ENCODE peak calls at places on chromosomes 4 and X, in seven cellular contexts. B, K, X, C, A, P and T are unnamed samples.

GRCh38 chrX:90617710-90618325 is 696.1 kb downstream of the TGIF2LX start:
- DNase-seq in B (no peak), A (no peak), P (no peak), C (no peak), X (no peak), K (no peak), T (no peak)

GRCh38 chrX:112053169-112053568 is 29.4 kb downstream of the TRPC5 start:
- DNase-seq in K (no peak), X (no peak), A (no peak), C (no peak), B (no peak), P (no peak), T (no peak)

GRCh38 chr4:185599844-185600243 is 64.5 kb upstream of the PDLIM3 start:
- DNase-seq in K (no peak), A (no peak), X (no peak), C (no peak), B (no peak), P (peak; percentile 81), T (no peak)

GRCh38 chr4:95545526-95545925 is 3.2 kb downstream of the UNC5C start:
- DNase-seq in C (no peak), K (no peak), A (no peak), B (no peak), X (no peak), P (no peak), T (no peak)

GRCh38 chr4:51895816-51896408 is 53.0 kb downstream of the DCUN1D4 start:
- DNase-seq in K (peak; percentile 2), B (peak; percentile 70), P (peak; percentile 70), A (peak; percentile 61), X (peak; percentile 19), C (peak; percentile 66), T (peak; percentile 86)

GRCh38 chr4:94304365-94304971 is 38.2 kb downstream of the HPGDS start:
- DNase-seq in A (peak; percentile 23), P (no peak), K (no peak), C (peak; percentile 24), B (peak; percentile 15), X (no peak), T (peak; percentile 39)

GRCh38 chr4:161799687-161800086 is 364.1 kb downstream of the FSTL5 start:
- DNase-seq in P (no peak), A (peak; percentile 58), X (no peak), C (no peak), K (no peak), B (no peak), T (no peak)

GRCh38 chr4:244471-244870 is 60.8 kb downstream of the ZNF732 start:
- DNase-seq in A (peak; percentile 2), B (peak; percentile 13), X (peak; percentile 31), P (no peak), C (peak; percentile 45), K (peak; percentile 8), T (peak; percentile 18)

GRCh38 chrX:103879339-103879738 is 47.3 kb upstream of the RAB9B start:
- DNase-seq in K (no peak), A (peak; percentile 62), C (peak; percentile 20), P (no peak), X (no peak), B (no peak), T (no peak)

GRCh38 chrX:71618303-71618721 is at the start of gene CXCR3:
- DNase-seq in P (no peak), K (peak; percentile 21), C (peak; percentile 71), X (peak; percentile 27), A (peak; percentile 44), B (peak; percentile 57), T (no peak)

GRCh38 chrX:119194631-119195030 is 41.5 kb upstream of the PGRMC1 start:
- DNase-seq in P (no peak), A (peak; percentile 13), B (no peak), X (no peak), K (no peak), C (peak; percentile 18), T (no peak)

GRCh38 chr4:24070117-24070516 is 180.3 kb upstream of the PPARGC1A start:
- DNase-seq in X (no peak), C (peak; percentile 72), B (no peak), P (no peak), K (no peak), A (peak; percentile 91), T (no peak)

GRCh38 chr4:147354994-147355393 is 125.9 kb upstream of the EDNRA start:
- DNase-seq in A (no peak), P (no peak), C (no peak), B (no peak), X (no peak), K (no peak), T (no peak)